ENCODE peak calls at places on chromosomes 4 and X, in seven cellular contexts. G is NCI-H82, C is SW480, Z is MM.1S, W is NCI-H345, B is DMS79 treated with DMSO at 0.1 percent for 48 hours, A is NCI-H1105. R is an unnamed sample.

GRCh38 chrX:70208479-70208878 is 26.0 kb upstream of the AWAT1 start:
- DNase-seq in G (no peak), C (no peak), Z (no peak), W (peak), B (no peak), A (no peak), R (no peak)

GRCh38 chr4:5200546-5200945 is 149.3 kb downstream of the STK32B start:
- DNase-seq in G (no peak), C (no peak), Z (no peak), W (no peak), B (no peak), A (no peak), R (no peak)

GRCh38 chr4:169492436-169493163 is 119.8 kb downstream of the NEK1 start:
- DNase-seq in G (peak), C (peak), Z (peak), W (peak), B (no peak), A (peak), R (peak)

GRCh38 chrX:131895002-131895401 is 128.1 kb upstream of the STK26 start:
- DNase-seq in G (no peak), C (no peak), Z (no peak), W (no peak), B (no peak), A (no peak), R (peak)

GRCh38 chrX:102712216-102712966 is at the start of gene GPRASP2:
- DNase-seq in G (peak), C (peak), Z (no peak), W (peak), B (no peak), A (no peak), R (peak)

GRCh38 chr4:145098675-145099037 is 545 bp downstream of the ABCE1 start:
- DNase-seq in G (peak), C (peak), Z (peak), W (peak), B (peak), A (no peak), R (peak)

GRCh38 chrX:51336584-51336983 is 4.0 kb downstream of the NUDT10 start:
- DNase-seq in G (peak), C (peak), Z (peak), W (no peak), B (no peak), A (no peak), R (peak)

GRCh38 chr4:58553031-58553430 is 1442.8 kb upstream of the IGFBP7 start:
- DNase-seq in G (no peak), C (no peak), Z (no peak), W (no peak), B (no peak), A (no peak), R (no peak)